ENCODE peak calls at places on chromosomes 13 and 19, in six cellular contexts. S, M, O, Z, G and D are unnamed samples.

GRCh38 chr13:100493418-100493817 is 95.2 kb downstream of the GGACT start:
- DNase-seq in S (no peak), M (peak; percentile 91), O (no peak), Z (no peak), G (no peak), D (no peak)

GRCh38 chr13:111639994-111640393 is 319.6 kb downstream of the TEX29 start:
- DNase-seq in S (no peak), M (no peak), O (no peak), Z (no peak), G (no peak), D (no peak)

GRCh38 chr13:45492538-45492937 is 27.8 kb downstream of the COG3 start:
- DNase-seq in S (no peak), M (peak; percentile 28), O (no peak), Z (peak; percentile 67), G (no peak), D (no peak)

GRCh38 chr19:18951721-18952281 is 10.8 kb upstream of the HOMER3 start:
- DNase-seq in S (no peak), M (no peak), O (no peak), Z (no peak), G (no peak), D (no peak)

GRCh38 chr13:48151766-48152165 is 56.9 kb upstream of the MED4 start:
- DNase-seq in S (no peak), M (no peak), O (no peak), Z (no peak), G (no peak), D (no peak)

GRCh38 chr13:40981361-40981760 is 37.8 kb downstream of the ELF1 start:
- DNase-seq in S (no peak), M (peak; percentile 82), O (no peak), Z (peak; percentile 37), G (no peak), D (no peak)

GRCh38 chr19:38324431-38324830 is 4.8 kb downstream of the KCNK6 start:
- DNase-seq in S (no peak), M (no peak), O (no peak), Z (no peak), G (no peak), D (no peak)

GRCh38 chr13:67238277-67238859 is 8.2 kb upstream of the PCDH9 start:
- DNase-seq in S (no peak), M (peak; percentile 55), O (no peak), Z (peak; percentile 58), G (peak; percentile 11), D (no peak)

GRCh38 chr19:45070214-45070613 is 6.1 kb downstream of the ZNF296 start:
- DNase-seq in S (no peak), M (no peak), O (no peak), Z (no peak), G (no peak), D (no peak)

GRCh38 chr19:41774515-41774980 is 19.2 kb downstream of the CEACAM6 start:
- DNase-seq in S (no peak), M (no peak), O (peak; percentile 88), Z (no peak), G (no peak), D (peak; percentile 55)

GRCh38 chr19:13985771-13986347 is 20.3 kb downstream of the RFX1 start:
- DNase-seq in S (no peak), M (no peak), O (no peak), Z (no peak), G (no peak), D (no peak)

GRCh38 chr13:83941669-83942335 is 59.5 kb upstream of the SLITRK1 start:
- DNase-seq in S (no peak), M (no peak), O (no peak), Z (no peak), G (no peak), D (no peak)

GRCh38 chr19:47681388-47681787 is 31.8 kb upstream of the EHD2 start:
- DNase-seq in S (no peak), M (no peak), O (no peak), Z (no peak), G (no peak), D (no peak)

DNA sequence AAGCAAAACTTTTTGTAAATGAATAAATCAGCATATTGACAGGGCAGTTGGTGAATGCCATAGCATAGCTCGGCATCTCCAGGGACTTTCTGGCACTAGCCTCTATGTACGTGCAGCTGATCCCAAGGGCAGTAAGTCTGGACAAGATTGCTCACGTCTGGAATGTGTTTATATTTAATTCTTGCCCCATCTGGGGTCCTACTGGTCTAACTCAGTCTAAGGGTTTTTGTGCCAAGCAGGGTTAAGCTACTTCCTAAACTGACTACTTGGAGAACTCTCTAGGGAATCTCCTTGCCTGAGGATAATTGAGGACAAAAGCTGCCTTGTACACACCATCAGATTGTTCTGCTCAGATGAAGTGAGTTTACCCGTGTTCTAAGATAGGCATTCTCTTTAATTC is 358.1 kb downstream of the MYO16 start:
- DNase-seq in S (no peak), M (peak; percentile 21), O (no peak), Z (peak; percentile 58), G (no peak), D (peak; percentile 28)
- H3K27ac ChIP-seq in S (peak overlapping the region; percentile 15), M (no peak overlapping the region), O (no peak overlapping the region), Z (no peak overlapping the region), G (no peak overlapping the region), D (no peak overlapping the region)

GRCh38 chr19:51096473-51097165 is 11.6 kb downstream of the CTU1 start:
- DNase-seq in S (no peak), M (no peak), O (no peak), Z (no peak), G (no peak), D (no peak)
- TF ChIP-seq CTCF in S (no peak), M (peak; percentile 39), O (no peak), Z (peak; percentile 31), G (peak; percentile 47), D (no peak)

GRCh38 chr13:93066187-93066586 is 160.4 kb upstream of the GPC6 start:
- DNase-seq in S (no peak), M (peak; percentile 89), O (no peak), Z (peak; percentile 89), G (no peak), D (no peak)
- H3K27ac ChIP-seq in S (no peak overlapping the region), M (no peak overlapping the region), O (no peak overlapping the region), Z (no peak overlapping the region), G (no peak overlapping the region), D (no peak overlapping the region)

GRCh38 chr19:5828661-5829566 is 10.6 kb downstream of the FUT6 start:
- DNase-seq in S (no peak), M (peak; percentile 63), O (no peak), Z (peak; percentile 5), G (peak; percentile 50), D (no peak)

GRCh38 chr19:5829567-5830315 is 9.8 kb downstream of the FUT6 start:
- DNase-seq in S (no peak), M (no peak), O (no peak), Z (no peak), G (no peak), D (no peak)

GRCh38 chr19:5832049-5832448 is 7.5 kb downstream of the FUT6 start:
- DNase-seq in S (no peak), M (no peak), O (no peak), Z (no peak), G (no peak), D (no peak)

GRCh38 chr19:5831152-5831551 is 8.3 kb downstream of the FUT6 start:
- DNase-seq in S (no peak), M (no peak), O (no peak), Z (no peak), G (no peak), D (no peak)

DNA sequence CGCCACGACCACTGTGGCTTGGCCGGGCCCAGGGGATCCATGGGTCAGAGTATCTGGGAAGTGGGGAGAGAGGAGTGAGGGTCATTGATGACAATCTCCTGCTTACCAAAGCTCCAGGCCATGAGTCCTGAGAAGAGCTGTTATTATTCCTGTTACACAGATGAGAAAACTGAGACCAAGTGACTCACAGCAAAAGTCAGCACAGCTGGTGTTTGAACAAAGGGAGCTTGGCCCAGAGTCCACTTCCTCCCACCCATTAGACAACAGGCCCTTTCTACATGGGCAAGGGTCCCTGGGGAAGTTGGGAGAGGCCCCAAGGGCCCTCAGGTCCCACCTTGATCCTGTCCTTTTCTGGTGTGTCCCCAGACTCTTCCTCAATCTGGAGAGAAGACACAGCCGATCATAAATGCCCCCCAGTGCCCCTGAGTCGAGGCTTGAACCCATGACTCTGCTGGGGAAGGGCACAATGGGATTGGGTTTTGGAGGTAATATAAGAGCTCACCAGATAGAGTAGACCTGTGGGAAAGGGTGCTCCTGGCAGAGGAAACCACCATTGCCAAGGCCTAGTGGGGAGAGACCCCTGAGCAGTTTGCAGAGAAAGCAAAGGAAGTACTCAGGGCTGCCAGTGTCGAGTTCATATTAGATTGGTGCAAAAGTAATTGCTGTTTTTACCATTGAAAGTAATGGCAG is 6.8 kb downstream of the FUT6 start:
- DNase-seq in S (no peak), M (no peak), O (no peak), Z (no peak), G (no peak), D (no peak)
- TF ChIP-seq CTCF in S (no peak), M (no peak), O (no peak), Z (no peak), G (no peak), D (no peak)

DNA sequence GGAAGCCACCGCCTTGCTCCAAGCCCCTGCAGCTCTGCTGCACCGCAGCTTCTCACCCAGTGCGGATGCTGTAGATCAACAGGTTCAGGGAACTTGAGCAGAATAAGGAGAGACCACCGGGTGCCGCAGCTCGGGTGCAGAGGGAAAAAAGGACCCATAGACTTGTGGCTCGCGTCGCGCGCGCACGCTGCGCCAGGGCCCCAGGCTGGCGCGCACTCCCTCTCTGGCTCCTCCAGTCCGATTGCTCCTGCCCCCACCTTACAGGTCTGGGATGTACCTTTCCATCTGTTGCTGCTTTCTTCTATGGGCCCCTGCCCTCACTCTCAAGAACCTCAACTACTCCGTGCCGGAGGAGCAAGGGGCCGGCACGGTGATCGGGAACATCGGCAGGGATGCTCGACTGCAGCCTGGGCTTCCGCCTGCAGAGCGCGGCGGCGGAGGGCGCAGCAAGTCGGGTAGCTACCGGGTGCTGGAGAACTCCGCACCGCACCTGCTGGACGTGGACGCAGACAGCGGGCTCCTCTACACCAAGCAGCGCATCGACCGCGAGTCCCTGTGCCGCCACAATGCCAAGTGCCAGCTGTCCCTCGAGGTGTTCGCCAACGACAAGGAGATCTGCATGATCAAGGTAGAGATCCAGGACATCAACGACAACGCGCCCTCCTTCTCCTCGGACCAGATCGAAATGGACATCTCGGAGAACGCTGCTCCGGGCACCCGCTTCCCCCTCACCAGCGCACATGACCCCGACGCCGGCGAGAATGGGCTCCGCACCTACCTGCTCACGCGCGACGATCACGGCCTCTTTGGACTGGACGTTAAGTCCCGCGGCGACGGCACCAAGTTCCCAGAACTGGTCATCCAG is 964 bp downstream of the PCDH17 start:
- DNase-seq in S (peak; percentile 51), M (peak; percentile 12), O (no peak), Z (peak; percentile 31), G (no peak), D (no peak)
- H3K27ac ChIP-seq in S (no peak overlapping the region), M (no peak overlapping the region), O (no peak overlapping the region), Z (no peak overlapping the region), G (no peak overlapping the region), D (no peak overlapping the region)